ENCODE peak calls at places on chromosomes 1 and 21, in six cellular contexts. I is heart left ventricle, M is HL-60, Q is LNCaP clone FGC, O is bronchial epithelial cell, J is GM13977. C is an unnamed sample.

GRCh38 chr1:50232271-50232670 is 123.6 kb downstream of the ELAVL4 start:
- DNase-seq in O (no peak), Q (no peak), J (no peak), I (no peak), M (no peak), C (no peak)

GRCh38 chr1:57911427-57911826 is 487.6 kb upstream of the DAB1 start:
- DNase-seq in O (no peak), I (no peak), J (no peak), M (no peak), Q (no peak), C (no peak)

GRCh38 chr1:115166531-115167091 is 77.3 kb upstream of the TSPAN2 start:
- DNase-seq in O (peak; percentile 56), Q (no peak), M (no peak), J (no peak), I (no peak), C (no peak)

GRCh38 chr1:12435639-12436344 is 182.2 kb downstream of the DHRS3 start:
- DNase-seq in O (peak; percentile 62), I (no peak), J (peak; percentile 23), Q (no peak), M (no peak), C (peak; percentile 23)

GRCh38 chr1:200279810-200280411 is 129.9 kb downstream of the ZNF281 start:
- DNase-seq in O (peak; percentile 68), M (peak; percentile 40), J (peak; percentile 31), Q (peak; percentile 26), I (no peak), C (peak; percentile 31)

GRCh38 chr1:41622402-41622801 is 137.9 kb upstream of the EDN2 start:
- DNase-seq in J (no peak), Q (peak; percentile 25), I (no peak), O (no peak), M (no peak), C (no peak)

GRCh38 chr21:30146558-30147282 is 19.9 kb downstream of the CLDN17 start:
- DNase-seq in M (no peak), Q (peak; percentile 82), O (peak; percentile 93), J (no peak), I (no peak), C (no peak)

GRCh38 chr21:37074546-37074945 is 1.5 kb downstream of the TTC3 start:
- DNase-seq in J (no peak), Q (no peak), M (no peak), O (no peak), I (no peak), C (no peak)

GRCh38 chr1:206484901-206485300 is 14.6 kb downstream of the IKBKE start:
- DNase-seq in J (no peak), I (no peak), Q (no peak), O (no peak), M (no peak), C (no peak)

GRCh38 chr1:241736387-241736786 is 84.3 kb downstream of the WDR64 start:
- DNase-seq in M (no peak), Q (no peak), J (no peak), O (no peak), I (no peak), C (no peak)

GRCh38 chr1:20710450-20711284 is 7.1 kb downstream of the KIF17 start:
- DNase-seq in J (no peak), Q (no peak), I (no peak), M (no peak), O (no peak), C (no peak)

GRCh38 chr1:171251741-171252300 is 3.5 kb downstream of the FMO1 start:
- DNase-seq in O (no peak), J (no peak), Q (no peak), M (peak; percentile 30), I (peak; percentile 43), C (peak; percentile 31)

GRCh38 chr1:24920155-24920925 is 9.7 kb downstream of the RUNX3 start:
- DNase-seq in O (no peak), M (no peak), J (no peak), I (no peak), Q (no peak), C (peak; percentile 67)

GRCh38 chr1:15186073-15186845 is 32.7 kb downstream of the TMEM51 start:
- DNase-seq in M (no peak), O (no peak), I (no peak), J (no peak), Q (no peak), C (no peak)

GRCh38 chr1:145952903-145953302 is 4.9 kb downstream of the LIX1L start:
- DNase-seq in I (no peak), O (no peak), Q (no peak), M (no peak), J (no peak), C (no peak)
- TF ChIP-seq CTCF in I (no peak), O (no peak), Q (no peak), M (no peak), J (no peak), C (no peak)

DNA sequence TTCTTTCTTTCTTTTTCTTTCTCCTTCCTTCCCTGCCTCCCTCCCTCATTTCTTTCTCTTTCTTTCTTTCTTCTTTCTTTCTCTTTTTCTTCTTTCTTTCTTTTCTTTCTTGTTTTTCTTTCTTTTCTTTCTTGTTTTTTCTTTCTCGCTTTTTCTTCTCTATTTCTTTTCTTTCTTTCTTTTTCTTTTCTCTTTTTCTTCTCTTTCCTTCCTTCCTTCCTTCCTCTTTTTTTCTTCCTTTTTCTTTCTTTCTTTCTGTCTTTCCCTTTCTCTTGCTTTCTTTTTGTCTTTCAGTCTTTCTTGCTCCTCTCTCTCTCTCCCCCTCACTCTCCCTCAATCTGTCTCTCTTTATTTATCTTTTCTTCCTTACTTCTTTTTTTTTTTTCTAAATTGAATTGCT is 472.0 kb upstream of the CHRM3 start:
- DNase-seq in O (no peak), J (no peak), M (no peak), I (no peak), Q (no peak), C (no peak)
- TF ChIP-seq CTCF in O (no peak), J (no peak), M (no peak), I (no peak), Q (no peak), C (no peak)

GRCh38 chr1:55375617-55376258 is 160.6 kb upstream of the USP24 start:
- DNase-seq in O (peak; percentile 18), M (peak; percentile 31), I (no peak), J (peak; percentile 64), Q (no peak), C (peak; percentile 61)
- TF ChIP-seq CTCF in O (peak; percentile 95), M (peak; percentile 78), I (peak; percentile 86), J (peak; percentile 85), Q (peak; percentile 81), C (peak; percentile 63)

GRCh38 chr1:226086776-226087175 is 24.3 kb downstream of the H3-3A start:
- DNase-seq in Q (no peak), I (no peak), J (no peak), O (no peak), M (no peak), C (no peak)

GRCh38 chr1:226082959-226083302 is 20.4 kb downstream of the H3-3A start:
- DNase-seq in O (no peak), I (peak; percentile 76), M (peak; percentile 24), J (no peak), Q (no peak), C (no peak)

GRCh38 chr1:226082587-226082917 is 20.0 kb downstream of the H3-3A start:
- DNase-seq in J (no peak), O (no peak), I (no peak), Q (no peak), M (no peak), C (no peak)

GRCh38 chr1:226085675-226086074 is 23.2 kb downstream of the H3-3A start:
- DNase-seq in I (no peak), Q (no peak), O (no peak), M (no peak), J (peak; percentile 24), C (no peak)

DNA sequence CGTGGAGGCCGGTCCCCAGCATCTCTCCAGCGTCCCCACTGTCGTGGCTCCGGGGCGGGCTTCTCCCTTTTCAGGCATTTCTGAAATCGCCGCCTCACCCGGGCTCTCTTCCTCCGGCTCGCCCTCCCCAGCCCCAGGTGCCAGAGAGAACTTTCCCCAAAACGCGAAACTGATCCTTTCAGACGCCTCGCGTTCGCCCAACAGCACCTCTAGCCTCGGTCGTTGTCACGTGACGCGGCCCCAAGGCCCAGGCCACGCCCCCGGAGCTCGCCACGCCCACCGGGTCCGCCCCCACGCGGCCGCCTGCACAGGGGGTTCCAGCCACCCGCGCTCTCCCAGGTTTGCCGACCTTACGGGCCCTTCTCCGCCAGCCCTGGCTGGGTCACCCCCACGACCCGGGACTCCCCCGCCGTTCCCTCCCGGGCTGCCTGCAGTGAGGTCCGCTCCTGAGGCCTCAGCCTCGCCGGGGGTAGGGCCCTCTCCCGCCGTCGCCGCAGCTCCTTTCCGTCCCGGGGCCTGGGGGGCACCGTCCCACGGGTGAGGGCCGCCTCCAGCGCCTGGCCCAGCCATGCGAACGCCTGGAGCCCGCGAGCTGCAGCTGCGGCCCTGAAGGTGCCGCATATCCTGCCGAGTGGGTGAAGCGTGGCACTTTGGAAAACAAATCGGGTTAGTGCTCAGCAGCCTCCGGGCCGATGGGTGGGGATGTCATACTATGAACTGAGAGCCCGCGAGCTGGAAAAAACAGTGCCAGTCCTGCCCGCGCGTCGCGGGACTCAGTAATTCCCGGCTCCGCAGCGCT is 21.0 kb downstream of the H3-3A start:
- DNase-seq in M (peak; percentile 75), I (peak; percentile 88), J (peak; percentile 97), Q (no peak), O (peak; percentile 57), C (peak; percentile 96)
- TF ChIP-seq CTCF in M (no peak), I (no peak), J (no peak), Q (no peak), O (no peak), C (no peak)

GRCh38 chr1:159089184-159089791 is 12.7 kb upstream of the AIM2 start:
- DNase-seq in J (peak; percentile 25), M (peak; percentile 41), I (no peak), Q (no peak), O (no peak), C (peak; percentile 35)
- TF ChIP-seq CTCF in J (peak; percentile 75), M (peak; percentile 18), I (peak; percentile 26), Q (peak; percentile 77), O (peak; percentile 40), C (peak; percentile 37)

GRCh38 chr1:204294371-204294770 is 65.4 kb downstream of the PLEKHA6 start:
- DNase-seq in Q (peak; percentile 38), J (no peak), I (peak; percentile 59), O (peak; percentile 92), M (no peak), C (no peak)

GRCh38 chr1:204293605-204294365 is 65.9 kb downstream of the PLEKHA6 start:
- DNase-seq in J (no peak), I (peak; percentile 69), M (no peak), O (no peak), Q (no peak), C (no peak)

GRCh38 chr1:204295666-204296065 is 64.1 kb downstream of the PLEKHA6 start:
- DNase-seq in M (peak; percentile 41), Q (no peak), O (no peak), J (no peak), I (peak; percentile 51), C (no peak)

GRCh38 chr1:204299828-204300365 is 59.8 kb downstream of the PLEKHA6 start:
- DNase-seq in M (no peak), Q (no peak), J (no peak), I (no peak), O (no peak), C (no peak)

GRCh38 chr1:204296431-204296988 is 63.2 kb downstream of the PLEKHA6 start:
- DNase-seq in Q (no peak), O (no peak), J (no peak), I (peak; percentile 69), M (peak; percentile 79), C (no peak)
- TF ChIP-seq CTCF in Q (no peak), O (no peak), J (no peak), I (no peak), M (no peak), C (no peak)

C was measured in GM20000.